ENCODE peak calls at places on chromosomes 11 and 22, in five cellular contexts. H is left ventricle myocardium inferior, R is mucosa of descending colon, B is esophagus squamous epithelium, S is lung. Y is an unnamed sample. For H3K36me3, the result is how much of the 10 kb centered on the place peaks cover.

GRCh38 chr22:24398409-24398808 is 29.0 kb upstream of the ADORA2A start:
- DNase-seq in H (no peak), S (no peak), B (no peak), R (no peak), Y (no peak)

GRCh38 chr11:66448523-66448922 is 9.9 kb upstream of the MRPL11 start:
- DNase-seq in H (no peak), B (no peak), R (no peak), S (no peak), Y (no peak)

GRCh38 chr22:48687606-48688005 is 1140.1 kb downstream of the BRD1 start:
- DNase-seq in B (no peak), S (no peak), H (no peak), R (peak), Y (no peak)

GRCh38 chr11:60469723-60470122 is 14.1 kb downstream of the MS4A1 start:
- DNase-seq in B (no peak), H (no peak), S (no peak), R (no peak), Y (no peak)

GRCh38 chr11:76792505-76793264 is 9.5 kb downstream of the TSKU start:
- DNase-seq in H (no peak), R (no peak), S (no peak), B (no peak), Y (no peak)

GRCh38 chr11:108825381-108825780 is 160.5 kb downstream of the DDX10 start:
- DNase-seq in H (no peak), R (no peak), B (no peak), S (no peak), Y (no peak)

GRCh38 chr11:7968686-7969085 is 3.4 kb upstream of the NLRP10 start:
- DNase-seq in R (no peak), H (no peak), S (no peak), B (no peak), Y (no peak)

GRCh38 chr11:2442554-2442953 is 1.8 kb downstream of the TRPM5 start:
- DNase-seq in H (no peak), R (no peak), B (no peak), S (no peak), Y (no peak)

GRCh38 chr11:134120921-134121526 is 52.2 kb downstream of the JAM3 start:
- DNase-seq in H (peak), B (no peak), R (no peak), S (no peak), Y (peak)

GRCh38 chr22:49592780-49593501 is 234.7 kb downstream of the BRD1 start:
- DNase-seq in S (no peak), B (no peak), R (no peak), H (no peak), Y (peak)

GRCh38 chr22:32836286-32836859 is 34.9 kb downstream of the TIMP3 start:
- DNase-seq in R (no peak), B (no peak), S (no peak), H (no peak), Y (no peak)

GRCh38 chr11:94845622-94846021 is 77.5 kb downstream of the AMOTL1 start:
- DNase-seq in H (no peak), S (peak), R (no peak), B (no peak), Y (no peak)

GRCh38 chr11:47189100-47189834 is 3.0 kb upstream of the PACSIN3 start:
- DNase-seq in S (peak), R (no peak), H (no peak), B (no peak), Y (no peak)

GRCh38 chr22:23216331-23217170 is 36.2 kb downstream of the BCR start:
- DNase-seq in S (no peak), B (no peak), H (no peak), R (no peak), Y (no peak)

GRCh38 chr11:13859986-13860385 is 102.5 kb upstream of the SPON1 start:
- DNase-seq in B (no peak), R (no peak), S (no peak), H (no peak), Y (no peak)

GRCh38 chr22:48740086-48740730 is 1087.5 kb downstream of the BRD1 start:
- DNase-seq in H (no peak), S (no peak), R (peak), B (no peak), Y (peak)

GRCh38 chr11:100936781-100937180 is 192.8 kb downstream of the PGR start:
- DNase-seq in R (no peak), B (no peak), S (no peak), H (no peak), Y (no peak)

GRCh38 chr11:101446238-101446637 is 137.6 kb downstream of the TRPC6 start:
- DNase-seq in S (no peak), R (no peak), B (no peak), H (no peak), Y (no peak)

GRCh38 chr11:15629690-15630321 is 515.1 kb downstream of the INSC start:
- DNase-seq in H (peak), R (no peak), S (no peak), B (no peak), Y (no peak)

GRCh38 chr11:66855574-66856495 is 1.0 kb upstream of the LRFN4 start:
- DNase-seq in B (peak), R (peak), S (peak), H (peak), Y (peak)

GRCh38 chr11:359181-359714 is 10.1 kb upstream of the B4GALNT4 start:
- DNase-seq in H (no peak), B (no peak), R (peak), S (no peak), Y (peak)

GRCh38 chr11:8080674-8081590 is at the start of gene TUB:
- DNase-seq in S (no peak), H (no peak), B (no peak), R (no peak), Y (no peak)

GRCh38 chr22:25942989-25943411 is 201.0 kb downstream of the MYO18B start:
- DNase-seq in S (no peak), B (no peak), H (peak), R (no peak), Y (no peak)

GRCh38 chr11:30984442-30984816 is 385.1 kb downstream of the DCDC1 start:
- DNase-seq in B (no peak), H (no peak), S (no peak), R (no peak), Y (no peak)

GRCh38 chr22:21926728-21927127 is 25.9 kb downstream of the PPM1F start:
- DNase-seq in B (no peak), H (no peak), S (no peak), R (no peak), Y (no peak)

GRCh38 chr22:26409705-26410376 is 19.2 kb upstream of the ASPHD2 start:
- DNase-seq in H (no peak), B (no peak), R (no peak), S (no peak), Y (no peak)

GRCh38 chr22:49972163-49973017 is 11.8 kb downstream of the PIM3 start:
- DNase-seq in S (no peak), B (no peak), R (peak), H (peak), Y (peak)

GRCh38 chr11:131691558-131692041 is 321.2 kb downstream of the NTM start:
- DNase-seq in B (no peak), S (no peak), R (no peak), H (no peak), Y (no peak)

GRCh38 chr11:100636536-100636935 is 50.6 kb upstream of the ARHGAP42 start:
- DNase-seq in B (no peak), H (no peak), S (no peak), R (no peak), Y (no peak)

GRCh38 chr22:50014053-50014501 is 1.5 kb upstream of the IL17REL start:
- DNase-seq in B (no peak), S (no peak), H (peak), R (no peak), Y (no peak)

GRCh38 chr22:26086359-26086758 is 82.9 kb upstream of the SEZ6L start:
- DNase-seq in B (no peak), S (no peak), H (no peak), R (no peak), Y (no peak)

GRCh38 chr22:50691521-50691920 is 18.9 kb downstream of the SHANK3 start:
- DNase-seq in B (no peak), H (no peak), R (no peak), S (no peak), Y (peak)

GRCh38 chr11:36391062-36391461 is 95.0 kb downstream of the PRR5L start:
- DNase-seq in R (no peak), S (no peak), B (no peak), H (no peak), Y (no peak)

GRCh38 chr11:34251640-34251980 is 106.2 kb downstream of the ABTB2 start:
- DNase-seq in R (no peak), B (no peak), S (no peak), H (no peak), Y (no peak)

GRCh38 chr22:43133401-43133800 is 9.8 kb downstream of the MCAT start:
- DNase-seq in R (no peak), H (no peak), S (no peak), B (no peak), Y (no peak)

GRCh38 chr11:34234086-34234740 is 123.6 kb downstream of the ABTB2 start:
- DNase-seq in S (peak), H (no peak), B (no peak), R (peak), Y (no peak)

GRCh38 chr11:1929621-1930447 is 10.3 kb downstream of the TNNT3 start:
- DNase-seq in B (no peak), H (no peak), R (no peak), S (no peak), Y (no peak)

GRCh38 chr11:57776101-57776511 is 14.5 kb downstream of the CTNND1 start:
- DNase-seq in B (no peak), S (peak), R (no peak), H (peak), Y (no peak)

GRCh38 chr11:57776577-57776976 is 15.0 kb downstream of the CTNND1 start:
- DNase-seq in B (no peak), S (no peak), R (no peak), H (no peak), Y (no peak)

GRCh38 chr11:57778318-57779037 is 16.9 kb downstream of the CTNND1 start:
- DNase-seq in H (peak), B (no peak), S (peak), R (peak), Y (peak)

GRCh38 chr11:57779275-57779674 is 17.7 kb downstream of the CTNND1 start:
- DNase-seq in S (no peak), H (no peak), R (no peak), B (no peak), Y (no peak)

DNA sequence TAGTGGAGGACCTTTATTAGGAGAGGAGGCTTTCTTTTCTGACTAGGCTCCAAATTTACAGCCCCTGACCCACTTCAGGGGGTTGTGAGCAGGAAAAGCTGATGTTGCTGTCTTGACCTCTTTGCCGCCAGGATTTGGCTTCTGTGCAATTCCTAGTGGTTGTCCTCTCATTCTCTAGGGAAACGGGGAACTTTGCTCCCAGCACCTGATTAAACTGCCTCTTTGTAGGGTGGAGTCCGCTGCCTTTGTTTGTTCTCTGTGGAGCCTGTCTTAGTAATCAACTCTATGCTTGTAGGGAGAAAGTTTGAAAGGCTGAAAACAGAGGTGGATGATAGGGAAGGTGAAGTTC is 16.3 kb downstream of the CTNND1 start:
- DNase-seq in S (no peak), B (no peak), R (no peak), H (no peak), Y (no peak)
- H3K4me3 ChIP-seq in S (no peak), B (peak), R (peak), H (peak), Y (peak)

DNA sequence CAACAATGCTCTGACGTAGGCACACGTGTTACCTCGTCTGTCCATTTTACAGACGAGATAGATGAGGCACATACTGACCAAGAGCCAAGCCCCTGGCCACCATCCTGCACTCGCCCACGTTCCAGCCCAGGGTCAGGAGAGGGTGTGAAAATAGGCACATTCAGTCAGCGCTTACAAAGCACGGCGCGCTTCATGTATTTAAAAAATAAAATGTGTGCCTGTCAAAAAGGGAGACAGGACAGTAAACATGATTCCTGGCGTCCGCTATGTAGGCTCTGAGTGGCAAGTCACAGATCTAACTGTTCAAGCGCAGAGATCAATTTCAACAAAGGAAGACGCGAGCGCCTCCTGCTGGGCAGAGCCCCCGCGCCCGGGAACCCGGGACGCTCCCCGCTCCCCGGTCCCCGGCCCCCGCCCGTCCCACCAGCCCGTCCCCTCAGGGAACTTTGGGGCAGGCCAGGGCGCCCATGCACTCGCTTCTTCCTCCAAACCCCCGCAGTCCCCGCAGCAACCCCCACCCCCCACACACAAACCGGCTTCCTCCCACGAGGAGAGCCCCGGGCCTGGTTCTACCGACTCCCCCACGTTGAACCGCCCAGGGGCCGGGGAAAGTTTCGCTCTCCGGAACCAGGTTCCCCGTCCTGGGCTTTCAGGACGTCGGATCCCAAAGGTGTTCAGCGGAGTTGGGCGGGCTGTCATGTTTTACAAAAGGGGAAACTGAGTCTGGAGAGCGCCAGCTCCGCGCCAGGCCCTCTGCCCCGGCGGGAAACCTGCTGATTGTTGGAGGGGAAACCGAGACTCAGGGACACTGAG is 10.4 kb upstream of the C1QTNF6 start:
- DNase-seq in S (peak), R (peak), B (no peak), H (peak), Y (peak)
- TF ChIP-seq CTCF in S (peak), R (peak), B (peak), H (peak), Y (peak)

GRCh38 chr11:86050310-86050709 is 18.6 kb downstream of the PICALM start:
- DNase-seq in H (no peak), B (no peak), S (no peak), R (no peak), Y (no peak)
- H3K36me3 ChIP-seq in H (under half), B (under half), S (under half), R (under half), Y (under half)

GRCh38 chr11:122207921-122208764 is 92.1 kb upstream of the BLID start:
- DNase-seq in B (no peak), R (no peak), S (no peak), H (no peak), Y (no peak)
- H3K4me3 ChIP-seq in B (peak), R (no peak), S (no peak), H (no peak), Y (peak)

DNA sequence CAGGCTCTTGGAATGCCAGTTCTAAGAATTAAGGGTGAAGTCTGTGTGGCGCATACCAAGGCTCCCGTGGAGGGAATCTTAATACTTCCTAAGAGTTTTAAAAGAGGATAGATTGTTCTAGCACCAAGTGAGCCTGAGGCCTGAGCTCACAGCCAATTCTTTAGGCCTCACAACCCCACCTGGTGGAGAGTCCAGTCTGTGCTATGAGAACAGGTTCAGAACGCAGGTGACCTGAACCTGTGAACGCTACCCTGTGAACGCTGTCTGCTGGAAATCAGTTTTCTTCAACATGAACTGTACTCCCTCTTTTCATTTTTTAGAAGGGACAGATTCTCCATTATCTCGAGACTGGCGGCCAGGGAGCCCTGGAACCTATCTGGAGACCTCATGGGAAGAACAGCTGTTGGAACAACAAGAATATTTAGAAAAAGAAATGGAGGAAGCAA is 43.2 kb upstream of the DLAT start:
- DNase-seq in B (no peak), H (no peak), R (no peak), S (peak), Y (no peak)
- TF ChIP-seq CTCF in B (peak), H (peak), R (peak), S (peak), Y (peak)

DNA sequence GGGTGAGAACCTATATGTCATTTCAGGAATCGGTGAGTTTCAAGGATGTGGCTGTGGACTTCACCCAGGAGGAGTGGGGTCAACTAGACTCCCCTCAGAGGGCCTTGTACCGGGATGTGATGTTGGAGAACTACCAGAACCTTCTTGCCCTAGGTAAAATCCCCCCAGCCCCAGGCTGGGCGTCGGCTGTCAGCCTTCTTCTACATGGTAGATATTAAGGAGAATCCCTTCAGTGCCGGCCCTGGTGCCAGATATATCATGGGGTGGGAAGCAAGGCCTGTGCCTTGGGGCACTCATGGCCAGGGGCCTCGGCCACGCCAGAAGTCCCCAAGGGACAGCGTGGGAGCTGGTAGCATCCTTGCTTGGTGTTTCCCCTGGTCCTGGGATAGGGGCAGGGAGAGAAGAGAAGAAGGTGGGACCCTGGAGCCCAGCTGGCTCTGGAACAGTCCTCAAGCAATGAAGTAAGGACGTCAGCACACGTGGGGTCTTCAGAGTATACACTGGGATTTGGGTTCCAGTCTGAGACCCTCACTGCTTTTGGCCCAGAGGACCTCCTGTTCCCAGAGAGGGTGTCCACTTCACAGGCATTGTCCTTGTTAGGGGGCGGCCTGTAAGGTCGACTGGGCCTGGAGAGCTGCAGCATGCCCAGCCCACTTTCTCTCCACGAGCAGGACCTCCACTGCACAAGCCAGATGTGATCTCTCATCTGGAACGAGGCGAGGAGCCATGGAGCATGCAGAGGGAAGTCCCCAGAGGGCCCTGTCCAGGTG is 6.8 kb downstream of the ZNF74 start:
- DNase-seq in S (no peak), H (no peak), R (no peak), B (no peak), Y (no peak)
- H3K36me3 ChIP-seq in S (under half), H (under half), R (under half), B (under half), Y (under half)

GRCh38 chr11:125256471-125257010 is 92.0 kb downstream of the PKNOX2 start:
- DNase-seq in H (no peak), R (no peak), B (no peak), S (no peak), Y (no peak)
- H3K4me3 ChIP-seq in H (no peak), R (no peak), B (no peak), S (no peak), Y (no peak)